ENCODE peak calls at places on chromosomes 16 and 17, in eight cellular contexts. N, I, J, E, Z, D, G and B are unnamed samples. For H3K36me3, the result is how much of the 10 kb centered on the place peaks cover.

GRCh38 chr17:64148699-64149098 is 18.8 kb upstream of the ERN1 start:
- DNase-seq in D (peak), E (peak), Z (no peak), N (no peak), G (peak), J (no peak), I (peak), B (no peak)

GRCh38 chr17:34171245-34171818 is 83.8 kb upstream of the CCL2 start:
- DNase-seq in J (peak), Z (peak), I (peak), N (peak), E (peak), D (peak), G (peak), B (peak)

GRCh38 chr17:75872434-75873351 is 5.7 kb downstream of the TRIM47 start:
- DNase-seq in N (peak), G (peak), I (no peak), E (peak), D (peak), J (peak), Z (no peak), B (no peak)

GRCh38 chr17:43587647-43588046 is 41.5 kb upstream of the ETV4 start:
- DNase-seq in D (no peak), G (no peak), E (no peak), N (no peak), I (no peak), J (no peak), Z (no peak), B (no peak)

GRCh38 chr17:28426081-28426519 is 20.1 kb upstream of the SLC46A1 start:
- DNase-seq in N (no peak), J (no peak), D (peak), I (no peak), E (peak), G (peak), Z (no peak), B (peak)

GRCh38 chr17:330993-331701 is 21.5 kb downstream of the RPH3AL start:
- DNase-seq in J (no peak), Z (no peak), E (no peak), N (no peak), I (no peak), G (no peak), D (no peak), B (no peak)

GRCh38 chr16:529012-529575 is 1.6 kb downstream of the CAPN15 start:
- DNase-seq in E (no peak), D (no peak), N (no peak), J (no peak), G (no peak), Z (no peak), I (peak), B (no peak)

GRCh38 chr17:2996208-2996855 is 67.1 kb downstream of the OR1D5 start:
- DNase-seq in J (no peak), N (no peak), E (no peak), D (no peak), Z (no peak), G (no peak), I (no peak), B (no peak)

GRCh38 chr17:34620458-34620857 is 41.1 kb downstream of the TMEM132E start:
- DNase-seq in G (no peak), E (peak), J (no peak), I (no peak), N (no peak), Z (no peak), D (no peak), B (no peak)

GRCh38 chr16:72189865-72190371 is 18.0 kb upstream of the PMFBP1 start:
- DNase-seq in G (peak), D (no peak), Z (no peak), E (no peak), J (no peak), N (peak), I (no peak), B (no peak)

GRCh38 chr17:19331134-19331533 is 31.4 kb downstream of the B9D1 start:
- DNase-seq in G (no peak), J (no peak), I (no peak), E (no peak), N (no peak), Z (no peak), D (no peak), B (no peak)

GRCh38 chr17:76441681-76442340 is 11.1 kb downstream of the UBE2O start:
- DNase-seq in G (no peak), D (peak), J (no peak), E (no peak), I (no peak), Z (no peak), N (no peak), B (peak)

GRCh38 chr17:40068129-40068581 is 5.4 kb downstream of the THRA start:
- DNase-seq in E (no peak), J (no peak), N (no peak), D (no peak), G (peak), I (no peak), Z (no peak), B (peak)

GRCh38 chr16:57976331-57976796 is 5.4 kb upstream of the CNGB1 start:
- DNase-seq in I (no peak), N (no peak), E (no peak), D (no peak), G (no peak), Z (no peak), J (no peak), B (peak)

GRCh38 chr17:39999067-39999466 is 16.2 kb upstream of the CSF3 start:
- DNase-seq in E (no peak), D (no peak), I (no peak), J (no peak), Z (no peak), G (no peak), N (no peak), B (no peak)

GRCh38 chr17:43467981-43468541 is 15.7 kb upstream of the DHX8 start:
- DNase-seq in N (no peak), J (no peak), I (no peak), D (no peak), Z (no peak), E (no peak), G (no peak), B (peak)

GRCh38 chr17:57856792-57857620 is 7.2 kb upstream of the MRPS23 start:
- DNase-seq in I (no peak), D (no peak), Z (no peak), N (no peak), G (no peak), E (no peak), J (no peak), B (no peak)

GRCh38 chr16:80577485-80578280 is 36.9 kb downstream of the DYNLRB2 start:
- DNase-seq in Z (no peak), G (no peak), E (no peak), N (peak), D (no peak), I (no peak), J (no peak), B (no peak)

GRCh38 chr17:78137392-78138203 is 7.0 kb downstream of the TMC8 start:
- DNase-seq in E (peak), J (peak), G (no peak), N (no peak), D (peak), I (peak), Z (no peak), B (no peak)

GRCh38 chr17:77327566-77328463 is 187.0 kb downstream of the SEC14L1 start:
- DNase-seq in I (peak), D (no peak), G (no peak), Z (no peak), J (no peak), E (peak), N (peak), B (no peak)

GRCh38 chr16:12061336-12062055 is 85.0 kb downstream of the SNX29 start:
- DNase-seq in N (no peak), D (no peak), E (no peak), I (no peak), G (peak), Z (no peak), J (no peak), B (no peak)

GRCh38 chr17:51540151-51540550 is 279.8 kb downstream of the UTP18 start:
- DNase-seq in I (no peak), D (peak), N (no peak), E (no peak), Z (peak), J (no peak), G (no peak), B (no peak)

GRCh38 chr17:45868276-45868675 is 23.6 kb downstream of the SPPL2C start:
- DNase-seq in J (no peak), E (no peak), D (no peak), I (no peak), G (no peak), N (no peak), Z (no peak), B (no peak)

GRCh38 chr17:28949185-28950016 is 1.9 kb downstream of the PHF12 start:
- DNase-seq in G (peak), J (peak), I (peak), D (peak), E (peak), Z (no peak), N (peak), B (peak)

GRCh38 chr17:42878123-42878880 is 22.3 kb upstream of the G6PC1 start:
- DNase-seq in N (peak), I (no peak), G (no peak), D (peak), J (peak), E (no peak), Z (no peak), B (peak)

GRCh38 chr16:851209-851810 is 50.8 kb upstream of the GNG13 start:
- DNase-seq in Z (no peak), G (no peak), N (no peak), D (no peak), J (no peak), E (no peak), I (no peak), B (no peak)

GRCh38 chr17:66677201-66677981 is 157.5 kb upstream of the CACNG5 start:
- DNase-seq in N (no peak), J (no peak), G (peak), Z (no peak), D (no peak), I (no peak), E (no peak), B (no peak)

GRCh38 chr16:62869837-62870236 is 833.6 kb upstream of the CDH8 start:
- DNase-seq in N (no peak), E (no peak), Z (no peak), D (no peak), J (no peak), I (no peak), G (no peak), B (no peak)

DNA sequence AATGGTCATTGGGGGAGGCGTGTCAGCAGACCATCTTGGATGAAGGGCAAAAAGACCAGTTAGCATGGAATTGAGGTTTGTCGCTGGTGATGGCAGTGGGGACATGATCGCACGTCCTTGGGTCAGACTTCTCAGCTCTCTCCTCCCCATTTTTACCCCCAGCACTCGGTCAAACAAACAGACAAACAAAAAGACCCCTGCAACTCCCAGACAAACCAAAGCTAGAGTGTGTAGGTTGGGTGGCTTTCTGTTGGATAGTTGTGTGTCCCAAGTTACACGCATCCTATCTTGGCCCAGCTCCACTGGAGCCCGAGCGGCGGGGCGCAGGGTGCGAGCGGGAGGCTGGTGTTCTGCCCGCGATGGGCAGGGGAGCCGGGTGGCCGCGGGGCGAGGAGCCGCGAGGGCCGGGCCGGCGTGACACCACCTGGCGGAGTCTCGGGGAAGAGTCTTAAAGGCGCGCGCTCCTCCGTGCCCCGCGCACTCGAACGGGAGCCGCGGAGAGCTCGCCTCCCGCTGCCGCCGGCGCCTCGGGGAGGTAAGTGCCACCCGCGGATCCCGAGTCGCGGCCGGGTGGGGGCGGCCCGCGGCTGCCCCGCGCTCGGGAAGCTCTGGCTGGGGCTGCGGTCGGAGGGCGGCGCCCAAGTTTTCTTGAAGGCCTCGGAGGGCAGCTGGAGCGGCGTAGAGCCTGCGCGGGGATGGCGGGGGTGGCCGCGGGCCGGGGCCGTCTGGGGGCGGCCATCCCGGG is 18.5 kb upstream of the NTN1 start:
- DNase-seq in E (peak), Z (no peak), J (no peak), D (peak), I (no peak), N (peak), G (no peak), B (peak)
- TF ChIP-seq EZH2phosphoT487 in E (no peak), Z (no peak), J (no peak), D (no peak), I (no peak), N (no peak), G (no peak), B (peak)

DNA sequence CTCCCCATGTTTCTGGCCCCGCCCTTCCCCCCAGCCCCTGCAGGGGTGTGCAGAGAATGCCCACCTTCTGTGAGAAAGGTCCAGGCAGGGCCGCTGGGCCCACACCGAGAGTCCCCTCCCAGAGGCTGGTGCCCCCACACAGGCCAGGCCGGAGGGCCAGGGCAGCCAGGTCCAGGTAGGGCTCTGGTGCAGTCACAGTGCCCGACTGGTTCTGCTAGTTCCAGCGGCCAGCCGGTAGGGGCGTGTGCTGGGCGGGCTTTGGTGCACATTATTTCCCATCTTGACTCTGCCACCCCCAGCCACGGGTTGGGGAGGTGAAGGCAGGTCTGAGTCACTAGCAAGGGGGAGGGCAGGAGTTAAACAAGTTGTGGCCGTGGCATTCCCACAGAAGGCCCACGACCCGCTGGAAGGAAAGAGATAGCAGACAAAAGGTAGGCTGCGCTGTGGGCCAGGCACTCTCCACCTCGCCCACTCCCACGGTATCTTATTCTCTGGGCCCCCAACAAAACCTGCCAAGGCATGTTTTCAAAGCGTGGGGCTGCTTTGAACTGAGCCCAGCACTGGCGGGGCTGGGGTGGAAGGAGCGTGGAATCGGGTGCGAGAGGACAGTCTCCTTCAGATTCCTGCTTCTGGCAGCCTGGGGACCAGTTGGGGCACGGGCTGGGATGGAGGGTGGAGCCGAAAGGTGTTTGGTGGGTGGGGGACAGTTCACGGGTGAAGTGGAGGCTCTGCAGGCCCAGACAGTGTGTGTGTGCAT is 1.9 kb downstream of the EPN3 start:
- DNase-seq in I (no peak), N (peak), E (peak), G (peak), Z (peak), D (peak), J (no peak), B (peak)
- TF ChIP-seq CTCF in I (no peak), N (peak), E (no peak), G (peak), Z (peak), D (peak), J (peak), B (peak)

GRCh38 chr16:24976061-24976779 is 38.9 kb downstream of the ARHGAP17 start:
- DNase-seq in D (no peak), G (no peak), J (no peak), Z (no peak), E (no peak), N (no peak), I (no peak), B (no peak)
- H3K36me3 ChIP-seq in D (under half), G (under half), J (under half), Z (under half), E (under half), N (under half), I (under half), B (under half)

DNA sequence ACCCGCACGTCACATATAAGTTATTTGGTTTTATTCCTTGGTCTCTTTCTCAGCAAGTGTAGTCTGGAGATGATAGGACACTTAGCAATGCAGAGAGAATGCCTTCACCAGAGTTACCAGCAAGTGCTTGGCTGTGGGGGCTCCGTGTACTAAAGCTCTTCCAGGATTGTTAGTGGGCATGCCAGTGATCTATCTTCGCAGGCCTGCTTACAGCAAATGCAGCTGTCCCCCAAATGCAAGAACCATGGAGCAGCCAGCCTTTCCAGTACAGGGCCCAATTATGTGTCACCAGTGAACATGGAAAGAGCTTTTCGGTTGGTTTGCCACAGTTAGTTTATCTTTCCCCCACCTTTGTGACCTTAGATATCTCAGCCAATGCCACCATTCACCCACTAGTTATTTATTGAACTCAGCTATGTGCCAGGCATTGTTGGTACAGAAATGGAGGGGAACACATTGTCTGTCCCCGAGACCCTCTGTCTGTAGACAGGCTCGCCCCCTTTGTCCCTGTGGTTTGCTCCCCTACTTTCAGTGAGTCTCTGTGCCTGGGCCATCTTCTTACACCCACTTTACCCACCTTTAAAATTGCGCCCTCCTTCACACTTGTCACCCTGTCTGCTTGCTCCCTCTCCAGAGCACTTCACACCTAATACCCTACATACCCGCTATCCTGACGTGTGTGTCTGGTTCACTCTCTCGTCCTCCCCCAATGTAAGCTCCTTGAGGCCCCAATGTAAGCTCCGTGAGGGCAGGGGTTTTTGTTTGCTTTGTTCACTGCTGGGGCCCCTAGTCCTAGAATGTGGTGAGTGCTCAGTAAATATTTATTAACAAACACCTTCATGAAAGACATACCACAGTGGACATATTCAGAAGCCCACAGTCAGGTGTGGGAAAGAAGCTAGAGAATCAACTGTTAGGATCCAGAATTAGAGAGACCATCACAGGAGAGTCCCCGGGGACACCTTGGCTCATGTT is 13.3 kb downstream of the USP10 start:
- DNase-seq in G (no peak), N (no peak), Z (no peak), I (no peak), J (no peak), E (no peak), D (no peak), B (no peak)
- TF ChIP-seq EZH2phosphoT487 in G (no peak), N (no peak), Z (no peak), I (no peak), J (no peak), E (no peak), D (no peak), B (no peak)

DNA sequence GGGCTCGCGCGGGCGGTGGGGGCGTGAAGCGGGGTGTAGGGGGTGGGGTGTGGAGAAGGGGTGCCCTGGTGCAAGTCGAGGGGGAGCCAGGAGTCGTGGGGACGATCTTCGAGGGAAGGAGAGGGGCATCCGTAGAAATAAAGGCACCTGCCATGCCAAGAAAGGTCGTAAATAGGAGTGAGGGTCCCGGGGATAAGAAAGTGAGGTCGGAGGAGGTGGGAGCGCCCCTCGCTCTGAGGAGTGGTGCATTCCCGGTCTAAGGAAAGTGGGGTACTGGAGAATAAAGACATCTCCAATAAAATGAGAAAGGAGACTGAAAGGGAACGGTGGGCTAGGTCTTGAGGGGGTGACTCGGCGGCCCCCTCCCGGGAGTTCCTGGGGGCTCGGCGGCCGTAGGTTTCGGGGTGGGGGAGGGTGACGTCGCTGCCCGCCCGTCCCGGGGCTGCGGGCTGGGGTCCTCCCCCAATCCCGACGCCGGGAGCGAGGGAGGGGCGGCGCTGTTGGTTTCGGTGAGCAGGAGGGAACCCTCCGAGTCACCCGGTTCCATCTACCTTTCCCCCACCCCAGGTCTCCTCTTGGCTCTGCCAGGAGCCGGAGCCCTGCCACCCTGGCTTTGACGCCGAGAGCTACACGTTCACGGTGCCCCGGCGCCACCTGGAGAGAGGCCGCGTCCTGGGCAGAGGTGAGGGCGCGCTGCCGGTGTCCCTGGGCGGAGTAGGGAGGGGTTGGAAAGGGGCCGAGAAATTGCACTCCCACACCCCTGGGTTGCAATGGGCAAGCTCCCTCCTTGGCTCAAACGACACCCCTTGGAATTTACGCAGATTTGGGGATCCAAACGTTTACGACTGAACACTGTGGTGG is 868 bp downstream of the CDH1 start:
- DNase-seq in N (peak), D (peak), G (peak), I (no peak), Z (no peak), E (peak), J (no peak), B (peak)
- TF ChIP-seq CTCF in N (no peak), D (no peak), G (peak), I (no peak), Z (no peak), E (no peak), J (no peak), B (no peak)

DNA sequence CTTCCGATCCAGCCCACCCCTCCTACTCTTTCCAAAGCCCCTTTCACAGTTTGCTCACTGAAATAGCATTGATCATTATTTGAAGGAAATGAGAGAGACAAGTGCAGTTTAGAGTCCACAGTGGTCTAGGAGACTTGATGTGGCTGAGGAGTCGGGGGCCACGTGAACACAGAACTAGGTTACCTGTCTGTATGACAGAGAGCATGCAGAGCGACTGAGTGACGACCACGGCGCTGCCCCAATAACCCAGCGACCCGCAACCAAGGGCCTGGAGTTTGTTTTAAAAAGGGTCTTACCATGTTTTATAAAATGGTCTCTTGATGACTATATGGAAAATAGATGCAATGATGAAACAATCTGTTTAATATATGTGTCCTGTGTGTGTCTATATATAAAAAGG is 39.5 kb downstream of the NDEL1 start:
- DNase-seq in G (no peak), D (no peak), I (no peak), Z (no peak), N (no peak), J (no peak), E (no peak), B (no peak)
- H3K36me3 ChIP-seq in G (under half), D (under half), I (half or more), Z (under half), N (under half), J (under half), E (half or more), B (under half)